ENCODE peak calls at places on chromosomes 16 and 17, in seven cellular contexts. S is hepatocyte; Y is heart right ventricle; O is body of pancreas; N is CD8-positive, alpha-beta T cell; C is mammary epithelial cell; V is lung. G is an unnamed sample.

GRCh38 chr16:24689128-24689527 is 40.3 kb upstream of the TNRC6A start:
- DNase-seq in S (peak), Y (no peak), O (no peak), N (no peak), C (no peak), V (no peak), G (no peak)

GRCh38 chr16:68668266-68668665 is 23.2 kb downstream of the CDH3 start:
- DNase-seq in S (no peak), Y (no peak), O (no peak), N (no peak), C (peak), V (no peak), G (peak)

GRCh38 chr17:73592531-73592961 is 51.7 kb downstream of the SDK2 start:
- DNase-seq in S (no peak), Y (no peak), O (no peak), N (no peak), C (no peak), V (no peak), G (no peak)

GRCh38 chr16:88196471-88197400 is 186.0 kb upstream of the ZNF469 start:
- DNase-seq in S (no peak), Y (no peak), O (no peak), N (no peak), C (no peak), V (no peak), G (no peak)

GRCh38 chr17:74499992-74500391 is 31.3 kb downstream of the CD300LB start:
- DNase-seq in S (no peak), Y (no peak), O (no peak), N (no peak), C (no peak), V (no peak), G (no peak)

GRCh38 chr16:89557230-89557935 is 3.1 kb upstream of the RPL13 start:
- DNase-seq in S (peak), Y (peak), O (peak), N (peak), C (peak), V (peak), G (no peak)

GRCh38 chr17:55056530-55056929 is 88.0 kb downstream of the STXBP4 start:
- DNase-seq in S (no peak), Y (no peak), O (peak), N (no peak), C (no peak), V (peak), G (no peak)

GRCh38 chr17:63442549-63443035 is 3.5 kb downstream of the CYB561 start:
- DNase-seq in S (no peak), Y (no peak), O (no peak), N (no peak), C (no peak), V (no peak), G (no peak)

GRCh38 chr16:63702981-63703590 is 1418.8 kb downstream of the CDH11 start:
- DNase-seq in S (peak), Y (no peak), O (peak), N (no peak), C (no peak), V (no peak), G (no peak)

GRCh38 chr17:78777886-78778285 is 4.2 kb downstream of the CYTH1 start:
- DNase-seq in S (no peak), Y (no peak), O (no peak), N (no peak), C (no peak), V (no peak), G (no peak)

GRCh38 chr17:75645889-75646625 is 12.8 kb downstream of the SMIM5 start:
- DNase-seq in S (peak), Y (no peak), O (peak), N (no peak), C (no peak), V (peak), G (peak)

GRCh38 chr17:51687887-51688286 is 427.5 kb downstream of the UTP18 start:
- DNase-seq in S (no peak), Y (no peak), O (no peak), N (no peak), C (no peak), V (no peak), G (no peak)

GRCh38 chr17:10249271-10250010 is 51.0 kb upstream of the GAS7 start:
- DNase-seq in S (no peak), Y (no peak), O (no peak), N (no peak), C (no peak), V (no peak), G (no peak)

GRCh38 chr16:49469930-49470451 is 96.4 kb downstream of the C16orf78 start:
- DNase-seq in S (no peak), Y (no peak), O (no peak), N (no peak), C (no peak), V (peak), G (no peak)

GRCh38 chr16:73093146-73094144 is 45.5 kb upstream of the ZFHX3 start:
- DNase-seq in S (no peak), Y (no peak), O (no peak), N (no peak), C (no peak), V (no peak), G (no peak)

GRCh38 chr17:32275060-32276042 is 9.7 kb downstream of the RHBDL3 start:
- DNase-seq in S (peak), Y (peak), O (no peak), N (no peak), C (peak), V (no peak), G (peak)

GRCh38 chr17:82396601-82397435 is 21.3 kb upstream of the HEXD start:
- DNase-seq in S (no peak), Y (no peak), O (no peak), N (no peak), C (no peak), V (no peak), G (no peak)

GRCh38 chr17:78991906-78992532 is 12.3 kb upstream of the LGALS3BP start:
- DNase-seq in S (no peak), Y (peak), O (no peak), N (no peak), C (no peak), V (no peak), G (no peak)

GRCh38 chr16:57609541-57610401 is 18.7 kb upstream of the ADGRG1 start:
- DNase-seq in S (no peak), Y (no peak), O (peak), N (no peak), C (no peak), V (no peak), G (no peak)

GRCh38 chr17:79102214-79102613 is 27.6 kb downstream of the ENGASE start:
- DNase-seq in S (no peak), Y (no peak), O (no peak), N (no peak), C (no peak), V (no peak), G (no peak)

GRCh38 chr17:75478508-75478907 is 22.1 kb downstream of the TMEM94 start:
- DNase-seq in S (no peak), Y (no peak), O (no peak), N (no peak), C (no peak), V (no peak), G (no peak)

GRCh38 chr17:39701012-39701783 is 1.3 kb downstream of the ERBB2 start:
- DNase-seq in S (peak), Y (no peak), O (peak), N (no peak), C (no peak), V (no peak), G (peak)

GRCh38 chr16:55508271-55508921 is 476 bp upstream of the LPCAT2 start:
- DNase-seq in S (no peak), Y (no peak), O (no peak), N (no peak), C (no peak), V (no peak), G (no peak)

GRCh38 chr16:12337776-12338655 is 361.5 kb downstream of the SNX29 start:
- DNase-seq in S (no peak), Y (no peak), O (no peak), N (no peak), C (peak), V (no peak), G (no peak)

GRCh38 chr17:283911-284675 is 68.5 kb downstream of the RPH3AL start:
- DNase-seq in S (no peak), Y (no peak), O (no peak), N (no peak), C (no peak), V (no peak), G (no peak)

GRCh38 chr17:29147682-29148081 is 32.5 kb downstream of the MYO18A start:
- DNase-seq in S (no peak), Y (no peak), O (no peak), N (no peak), C (no peak), V (no peak), G (no peak)

GRCh38 chr17:29148790-29149430 is 31.3 kb downstream of the MYO18A start:
- DNase-seq in S (peak), Y (peak), O (peak), N (peak), C (peak), V (peak), G (peak)

GRCh38 chr17:29148257-29148789 is 31.9 kb downstream of the MYO18A start:
- DNase-seq in S (no peak), Y (no peak), O (no peak), N (no peak), C (no peak), V (peak), G (no peak)

GRCh38 chr17:29145289-29146058 is 34.7 kb downstream of the MYO18A start:
- DNase-seq in S (peak), Y (peak), O (peak), N (peak), C (peak), V (peak), G (no peak)

DNA sequence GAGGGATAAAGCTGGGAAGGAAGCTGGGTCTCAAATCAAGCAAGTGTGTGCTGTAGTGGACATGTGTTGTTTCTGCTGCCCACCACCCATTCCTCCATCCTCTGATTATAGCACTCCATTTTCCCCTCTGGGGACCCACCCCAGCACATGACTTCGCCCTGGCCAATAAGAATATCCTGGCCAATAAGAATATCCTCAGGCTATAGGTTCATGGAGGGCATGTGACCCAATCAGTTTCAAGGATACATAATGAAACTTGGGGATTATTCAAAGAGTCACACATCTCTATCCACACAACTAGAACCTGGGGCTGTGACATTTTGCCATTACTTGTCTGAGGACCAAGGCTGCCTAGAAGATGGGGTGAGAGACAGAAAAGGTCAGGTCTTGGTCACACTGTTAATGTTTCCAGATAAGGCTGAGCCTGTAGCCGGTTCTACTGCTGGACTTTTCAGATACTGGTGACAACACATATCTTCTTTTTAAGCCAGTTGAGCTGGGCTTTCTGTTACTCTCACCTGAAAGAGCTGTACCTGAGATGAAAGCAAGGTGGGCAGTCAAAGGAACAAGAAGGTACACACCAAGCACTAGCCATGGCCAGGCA is 33.7 kb downstream of the MYO18A start:
- DNase-seq in S (no peak), Y (no peak), O (no peak), N (no peak), C (no peak), V (no peak), G (no peak)
- H3K27ac ChIP-seq in S (peak), Y (peak), O (no peak), N (no peak), C (no peak), V (no peak), G (peak)

GRCh38 chr16:1964506-1965471 is at the start of gene RPS2:
- DNase-seq in S (peak), Y (peak), O (peak), N (peak), C (peak), V (peak), G (peak)
- TF ChIP-seq CTCF in S (no peak), Y (no peak), O (no peak), N (no peak), C (no peak), V (no peak), G (no peak)

DNA sequence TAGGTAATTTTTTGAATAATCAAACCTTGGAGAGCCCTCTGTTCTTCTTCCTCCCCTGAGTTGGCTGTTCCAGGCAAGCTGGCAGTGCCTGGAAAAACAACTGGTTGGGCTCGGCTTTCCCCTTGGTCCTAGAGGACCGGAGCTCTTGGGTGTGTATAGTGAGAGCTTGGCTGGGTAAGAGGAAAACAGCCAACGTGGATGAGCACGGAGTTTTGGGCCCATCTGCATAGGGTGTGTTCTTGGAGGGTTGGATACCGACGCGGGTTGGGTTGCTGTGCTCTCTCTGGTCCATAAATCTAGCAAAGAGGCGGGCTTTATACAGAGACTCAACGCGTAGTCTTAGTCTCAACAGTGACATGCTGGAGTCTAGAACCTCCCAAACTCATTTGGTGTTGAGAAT is 23.2 kb downstream of the ITGB3 start:
- DNase-seq in S (peak), Y (peak), O (peak), N (no peak), C (peak), V (peak), G (no peak)
- H3K27ac ChIP-seq in S (peak), Y (peak), O (no peak), N (no peak), C (no peak), V (peak), G (no peak)

GRCh38 chr16:2016407-2016922 is 3.1 kb upstream of the NPW start:
- DNase-seq in S (no peak), Y (peak), O (no peak), N (no peak), C (no peak), V (no peak), G (no peak)
- TF ChIP-seq CTCF in S (peak), Y (no peak), O (no peak), N (peak), C (peak), V (peak), G (no peak)

DNA sequence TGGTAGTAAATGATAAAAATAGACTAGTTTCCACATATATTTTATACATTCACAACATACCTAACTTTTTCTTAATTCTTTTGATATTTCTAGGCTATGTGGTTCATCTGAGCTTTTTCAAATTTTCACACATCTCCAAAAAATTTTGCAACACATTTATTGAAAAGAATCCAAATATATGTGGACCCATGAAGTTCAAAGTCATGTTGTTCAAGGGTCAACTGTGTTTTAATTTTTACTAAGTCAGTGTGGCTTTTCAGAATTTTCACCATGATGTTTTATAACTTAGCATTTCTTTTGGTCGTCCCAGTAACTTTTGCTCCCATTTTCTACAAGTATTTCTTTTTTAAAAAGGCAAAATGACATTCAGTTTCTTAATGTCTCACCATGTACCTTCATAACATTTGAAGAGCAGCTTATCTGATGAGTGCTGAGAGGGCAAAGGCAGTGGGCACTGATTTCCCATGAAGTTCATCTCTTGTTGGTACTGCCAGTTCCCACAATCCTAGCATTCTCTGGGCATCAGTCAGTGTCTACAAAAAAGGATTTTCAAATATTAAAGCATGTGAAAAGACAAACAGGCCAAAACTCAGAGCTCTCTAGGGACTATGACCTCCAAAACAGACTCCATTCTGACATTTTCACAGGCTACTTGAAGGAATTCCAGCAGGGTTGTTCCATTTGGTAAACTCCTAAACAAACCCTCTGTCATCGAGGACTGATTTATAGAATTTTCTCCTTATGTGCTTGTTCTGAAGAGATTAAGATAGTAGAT is 80.3 kb downstream of the MRTFB start:
- DNase-seq in S (no peak), Y (no peak), O (no peak), N (no peak), C (no peak), V (no peak), G (no peak)
- H3K27ac ChIP-seq in S (no peak), Y (peak), O (no peak), N (no peak), C (no peak), V (no peak), G (no peak)

DNA sequence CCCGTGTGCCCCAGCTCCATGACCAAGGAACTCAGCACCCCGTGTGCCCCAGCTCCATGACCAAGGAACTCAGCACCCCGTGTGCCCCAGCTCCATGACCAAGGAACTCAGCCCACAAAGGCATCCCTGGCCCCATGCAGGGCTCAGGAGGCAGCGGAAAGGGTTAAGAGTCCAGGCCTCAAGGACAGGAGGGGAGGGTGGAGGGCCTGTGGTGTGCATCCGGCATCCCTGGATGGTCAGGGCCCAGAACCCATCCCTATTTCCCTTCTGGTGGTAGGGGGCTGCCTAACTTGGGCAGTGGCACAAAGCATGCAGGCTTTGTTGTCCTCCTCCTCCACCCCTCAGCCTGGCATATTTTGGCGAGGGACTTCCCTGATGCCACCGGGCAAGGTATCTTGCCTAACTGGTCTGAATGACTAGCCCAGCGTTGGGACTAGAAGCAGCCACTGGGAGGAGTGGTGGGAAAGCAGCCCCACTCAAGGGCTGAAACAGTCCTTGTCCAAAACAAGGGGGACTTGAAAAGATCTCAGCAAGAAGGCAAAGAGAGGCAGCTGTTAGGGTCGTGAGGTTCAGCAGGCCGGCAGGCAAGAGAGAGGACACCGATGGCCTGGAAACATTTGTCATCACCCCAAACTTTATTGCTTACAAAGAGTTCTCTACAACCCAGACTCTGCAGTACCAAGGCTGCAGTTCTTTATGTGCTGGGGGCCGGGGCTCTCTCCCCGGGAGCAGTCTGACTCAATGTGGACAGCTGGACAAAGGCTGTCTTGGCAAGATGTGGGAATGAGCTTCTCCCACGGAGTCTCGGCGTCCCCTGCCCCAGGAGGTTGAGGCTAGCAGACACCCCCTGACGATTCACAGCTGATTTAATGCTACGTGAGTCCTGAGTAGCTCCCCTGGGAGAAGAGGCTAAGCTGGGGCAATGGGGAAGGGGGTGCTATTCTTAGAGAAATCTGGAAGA is 902 bp upstream of the SPATA32 start:
- DNase-seq in S (no peak), Y (no peak), O (no peak), N (no peak), C (no peak), V (no peak), G (no peak)
- TF ChIP-seq CTCF in S (no peak), Y (no peak), O (no peak), N (no peak), C (peak), V (no peak), G (no peak)

DNA sequence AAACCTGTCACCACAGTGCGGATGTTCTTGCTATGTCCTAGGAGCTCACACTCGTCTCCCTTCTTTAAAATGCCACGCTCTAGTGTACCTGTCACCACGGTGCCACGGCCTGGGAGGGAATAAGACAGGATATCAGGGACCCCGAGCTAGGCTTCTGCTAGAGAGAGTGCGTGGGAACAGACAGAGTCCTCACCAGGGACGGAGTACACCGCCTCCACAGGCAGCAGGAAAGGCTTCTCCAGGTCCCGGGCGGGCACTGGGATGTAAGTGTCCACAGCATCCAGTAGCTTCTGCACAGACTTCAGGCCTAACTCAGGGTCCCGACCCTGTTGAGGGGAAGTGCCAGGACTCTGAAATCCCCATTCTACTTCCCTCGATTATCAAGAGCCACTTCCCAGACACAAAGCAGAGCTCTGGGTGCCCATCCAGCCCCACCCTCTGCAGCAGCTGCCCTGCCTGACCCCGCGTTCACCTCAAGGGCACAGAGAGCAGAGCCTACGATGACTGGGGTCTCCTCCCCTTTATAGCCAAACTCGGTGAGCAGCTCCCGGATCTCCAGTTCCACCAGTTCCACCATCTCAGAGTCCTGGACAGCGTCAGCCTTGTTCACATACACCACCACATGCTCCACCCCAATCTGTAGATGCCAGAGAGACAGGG is 1.8 kb downstream of the TUFM start:
- DNase-seq in S (no peak), Y (no peak), O (no peak), N (no peak), C (no peak), V (no peak), G (no peak)
- H3K27ac ChIP-seq in S (no peak), Y (no peak), O (no peak), N (no peak), C (no peak), V (no peak), G (peak)

GRCh38 chr17:7147772-7148171 is 31.4 kb downstream of the ASGR1 start:
- DNase-seq in S (no peak), Y (no peak), O (no peak), N (no peak), C (peak), V (no peak), G (no peak)

GRCh38 chr17:7146115-7146514 is 31.5 kb upstream of the ASGR2 start:
- DNase-seq in S (no peak), Y (no peak), O (no peak), N (no peak), C (no peak), V (no peak), G (no peak)

GRCh38 chr17:7141824-7142223 is 27.2 kb upstream of the ASGR2 start:
- DNase-seq in S (peak), Y (no peak), O (no peak), N (no peak), C (peak), V (no peak), G (no peak)

GRCh38 chr17:7139400-7139799 is 24.8 kb upstream of the ASGR2 start:
- DNase-seq in S (no peak), Y (no peak), O (no peak), N (no peak), C (no peak), V (no peak), G (no peak)

GRCh38 chr17:7144203-7144602 is 29.6 kb upstream of the ASGR2 start:
- DNase-seq in S (no peak), Y (no peak), O (no peak), N (no peak), C (no peak), V (no peak), G (no peak)
- TF ChIP-seq CTCF in S (no peak), Y (no peak), O (no peak), N (no peak), C (no peak), V (no peak), G (no peak)

GRCh38 chr16:27362570-27363245 is 39.3 kb upstream of the IL21R start:
- DNase-seq in S (no peak), Y (no peak), O (no peak), N (no peak), C (no peak), V (no peak), G (no peak)
- H3K27ac ChIP-seq in S (no peak), Y (no peak), O (no peak), N (no peak), C (no peak), V (no peak), G (peak)